ENCODE peak calls at places on chromosomes 7 and 10, in five cellular contexts. N is brain microvascular endothelial cell, U is A549, R is mesothelial cell of epicardium, B is AG09309. H is an unnamed sample.

GRCh38 chr10:133258066-133258817 is 18.4 kb downstream of the ADAM8 start:
- DNase-seq in N (no peak), U (no peak), R (no peak), B (no peak), H (no peak)

GRCh38 chr7:50450691-50451051 is 521 bp upstream of the FIGNL1 start:
- DNase-seq in N (no peak), U (peak), R (no peak), B (no peak), H (peak)

GRCh38 chr7:153943428-153944370 is 108.5 kb upstream of the DPP6 start:
- DNase-seq in N (no peak), U (no peak), R (no peak), B (no peak), H (no peak)

GRCh38 chr10:73095479-73096021 is 1.1 kb downstream of the P4HA1 start:
- DNase-seq in N (peak), U (peak), R (peak), B (no peak), H (peak)

GRCh38 chr10:99958287-99958686 is 51.5 kb downstream of the DNMBP start:
- DNase-seq in N (no peak), U (no peak), R (no peak), B (no peak), H (no peak)

GRCh38 chr7:139231513-139232376 is 708 bp downstream of the UBN2 start:
- DNase-seq in N (peak), U (peak), R (peak), B (no peak), H (peak)

GRCh38 chr7:41900034-41900433 is 197.1 kb upstream of the INHBA start:
- DNase-seq in N (no peak), U (no peak), R (no peak), B (no peak), H (no peak)

GRCh38 chr10:29142516-29143314 is 146.2 kb upstream of the LYZL1 start:
- DNase-seq in N (no peak), U (no peak), R (peak), B (no peak), H (no peak)

GRCh38 chr7:113710310-113711106 is 208.3 kb downstream of the PPP1R3A start:
- DNase-seq in N (peak), U (peak), R (no peak), B (peak), H (no peak)

GRCh38 chr7:123795917-123796316 is 47.1 kb upstream of the WASL start:
- DNase-seq in N (no peak), U (no peak), R (no peak), B (no peak), H (no peak)

GRCh38 chr10:71210031-71210871 is 2.1 kb upstream of the UNC5B start:
- DNase-seq in N (no peak), U (no peak), R (no peak), B (no peak), H (no peak)

GRCh38 chr10:71211053-71211452 is 1.3 kb upstream of the UNC5B start:
- DNase-seq in N (no peak), U (no peak), R (peak), B (no peak), H (no peak)

GRCh38 chr10:71207578-71207977 is 4.8 kb upstream of the UNC5B start:
- DNase-seq in N (no peak), U (no peak), R (no peak), B (no peak), H (no peak)

GRCh38 chr10:71211759-71212248 is 566 bp upstream of the UNC5B start:
- DNase-seq in N (no peak), U (no peak), R (no peak), B (no peak), H (no peak)

GRCh38 chr10:71209324-71210030 is 2.9 kb upstream of the UNC5B start:
- DNase-seq in N (no peak), U (no peak), R (no peak), B (no peak), H (no peak)
- TF ChIP-seq CTCF in N (no peak), U (peak), R (no peak), B (no peak), H (no peak)

DNA sequence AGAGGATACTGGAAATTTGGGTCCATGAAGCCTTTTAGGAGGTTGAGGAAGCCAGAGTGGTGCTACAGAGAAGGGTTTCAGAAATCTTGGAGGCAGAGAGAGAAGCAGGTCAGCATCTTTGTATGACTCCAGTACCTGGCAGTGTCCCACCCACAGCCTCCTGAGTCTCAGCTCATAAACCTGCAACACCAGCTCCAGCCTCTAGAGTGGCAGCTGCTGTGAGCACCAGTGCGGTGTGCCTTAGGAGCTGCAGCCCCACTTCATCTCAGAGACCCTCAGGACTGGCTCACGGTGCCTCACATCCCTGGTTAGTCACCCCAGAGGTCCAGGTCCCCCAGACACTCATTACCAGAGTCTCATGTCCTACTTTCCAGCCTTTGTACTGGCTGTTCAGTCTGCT is 84.8 kb upstream of the PRKAR2B start:
- DNase-seq in N (no peak), U (peak), R (no peak), B (no peak), H (no peak)
- TF ChIP-seq CTCF in N (peak), U (no peak), R (peak), B (no peak), H (no peak)

GRCh38 chr7:77791956-77792355 is 6.3 kb downstream of the TMEM60 start:
- DNase-seq in N (no peak), U (no peak), R (no peak), B (no peak), H (no peak)
- TF ChIP-seq CTCF in N (no peak), U (no peak), R (no peak), B (no peak), H (no peak)

GRCh38 chr7:7438851-7439250 is 96.8 kb downstream of the COL28A1 start:
- DNase-seq in N (peak), U (peak), R (no peak), B (peak), H (no peak)
- TF ChIP-seq CTCF in N (peak), U (no peak), R (no peak), B (no peak), H (no peak)

DNA sequence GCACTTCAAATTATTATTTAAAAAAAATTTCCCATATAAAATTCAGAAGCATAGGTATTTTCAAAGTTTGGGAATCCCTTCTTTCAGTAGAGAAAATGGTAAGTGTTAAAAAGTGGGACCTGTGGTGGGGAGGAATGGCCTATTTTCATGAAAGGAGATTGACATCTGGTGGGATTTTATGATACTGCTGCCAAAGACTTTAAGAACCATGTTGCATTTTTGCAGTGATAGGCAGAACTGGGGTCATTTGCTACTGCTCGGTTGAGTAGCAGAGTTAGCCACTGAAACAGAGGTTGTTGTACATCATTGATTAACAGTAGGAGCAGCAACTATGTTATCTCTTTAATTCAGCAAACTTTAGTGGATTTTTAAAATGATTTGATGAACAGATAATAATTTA is 4.4 kb downstream of the BICC1 start:
- DNase-seq in N (no peak), U (no peak), R (no peak), B (no peak), H (no peak)
- TF ChIP-seq CTCF in N (peak), U (no peak), R (no peak), B (no peak), H (no peak)

GRCh38 chr7:94510582-94511456 is 1.2 kb downstream of the CASD1 start:
- DNase-seq in N (peak), U (peak), R (no peak), B (no peak), H (no peak)

GRCh38 chr7:94507962-94508361 is 1.6 kb upstream of the CASD1 start:
- DNase-seq in N (no peak), U (no peak), R (no peak), B (no peak), H (no peak)

GRCh38 chr7:94511763-94512162 is 2.2 kb downstream of the CASD1 start:
- DNase-seq in N (peak), U (no peak), R (no peak), B (no peak), H (no peak)

GRCh38 chr7:94509264-94509878 is at the start of gene CASD1:
- DNase-seq in N (peak), U (peak), R (no peak), B (no peak), H (peak)

DNA sequence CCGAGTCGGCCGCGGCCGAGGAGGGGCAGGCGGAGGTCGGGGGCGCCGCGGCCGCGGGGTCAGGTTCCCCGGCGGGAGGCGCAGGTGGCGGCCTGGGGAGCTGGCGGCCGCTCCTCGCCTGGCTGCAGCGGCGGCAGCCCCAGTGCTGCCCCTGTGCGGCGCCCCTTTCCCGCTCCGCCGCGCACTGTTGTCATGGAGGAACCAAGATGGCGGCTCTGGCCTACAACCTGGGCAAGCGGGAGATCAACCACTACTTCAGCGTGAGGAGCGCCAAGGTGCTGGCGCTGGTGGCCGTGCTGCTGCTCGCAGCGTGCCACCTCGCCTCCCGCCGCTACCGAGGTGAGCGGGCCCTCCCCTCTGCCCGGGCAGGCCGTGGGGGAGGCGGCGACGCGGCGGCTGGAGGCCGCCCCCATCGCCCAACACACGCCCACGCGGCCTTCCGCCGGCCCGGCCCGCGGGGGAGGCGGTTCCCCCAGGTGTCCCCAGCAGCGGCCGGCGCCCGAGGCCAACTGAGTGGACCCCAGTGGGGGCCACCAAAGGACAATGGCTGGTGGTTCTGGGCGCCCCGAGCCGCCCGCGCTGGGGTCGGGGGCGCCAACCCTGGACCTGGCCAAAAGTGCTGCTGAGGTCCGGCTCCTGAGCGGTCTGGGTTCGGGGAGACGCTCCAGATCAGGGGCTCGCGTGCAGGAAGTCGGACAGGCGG is 421 bp downstream of the CASD1 start:
- DNase-seq in N (peak), U (peak), R (peak), B (no peak), H (peak)
- TF ChIP-seq CTCF in N (peak), U (peak), R (no peak), B (peak), H (no peak)

DNA sequence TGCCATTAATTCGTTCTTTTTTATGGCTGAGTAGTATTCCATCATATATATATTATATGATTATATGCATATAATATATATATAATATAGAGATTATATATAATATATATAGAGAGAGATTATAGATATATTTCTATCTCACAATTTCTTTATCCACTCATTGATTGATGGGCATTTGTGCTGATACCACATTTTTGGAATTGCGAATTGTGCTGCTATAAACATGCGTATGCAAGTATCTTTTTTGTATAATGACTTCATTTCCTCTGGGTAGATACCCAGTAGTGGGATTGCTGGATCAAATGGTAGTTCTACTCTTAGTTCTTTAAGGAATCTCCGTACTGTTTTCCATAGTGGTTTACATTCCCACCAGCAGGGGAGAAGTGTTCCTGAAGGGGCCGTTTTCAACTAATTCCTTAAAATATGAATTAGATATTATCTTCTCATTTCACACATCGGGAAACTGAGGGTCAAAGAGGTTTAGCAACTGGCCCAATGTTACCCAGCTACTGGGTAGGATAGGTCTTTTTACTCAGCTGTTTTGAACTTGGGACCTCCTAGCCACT is 16.5 kb downstream of the NFE2L3 start:
- DNase-seq in N (no peak), U (no peak), R (no peak), B (no peak), H (no peak)
- TF ChIP-seq CTCF in N (peak), U (no peak), R (no peak), B (no peak), H (no peak)

GRCh38 chr10:71979692-71980062 is 15.5 kb downstream of the CHST3 start:
- DNase-seq in N (no peak), U (no peak), R (no peak), B (no peak), H (no peak)

GRCh38 chr10:71980181-71981023 is 16.2 kb downstream of the CHST3 start:
- DNase-seq in N (no peak), U (no peak), R (no peak), B (no peak), H (no peak)

GRCh38 chr10:71975891-71976725 is 11.9 kb downstream of the CHST3 start:
- DNase-seq in N (peak), U (peak), R (no peak), B (no peak), H (no peak)

GRCh38 chr10:71978988-71979691 is 14.9 kb downstream of the CHST3 start:
- DNase-seq in N (no peak), U (no peak), R (no peak), B (no peak), H (no peak)

DNA sequence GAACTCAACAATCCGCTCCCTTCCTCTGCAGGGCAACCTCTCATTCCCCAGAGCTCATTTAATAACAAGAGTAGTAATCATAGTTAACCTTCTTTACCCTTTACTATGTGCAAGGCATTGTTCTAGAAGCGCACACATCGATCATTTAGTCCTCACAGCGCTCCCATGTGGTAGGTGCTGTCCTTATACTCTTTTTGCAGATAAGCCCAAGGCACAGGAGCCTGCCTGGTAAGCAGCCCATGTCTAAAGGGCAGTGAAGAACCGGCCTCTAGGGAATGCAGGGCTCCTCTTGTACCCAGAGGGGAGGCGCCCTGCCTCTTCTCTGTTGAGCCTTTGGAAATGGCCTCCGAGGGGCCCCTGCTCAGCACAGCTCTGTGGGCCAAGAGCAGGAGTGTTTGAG is 14.3 kb downstream of the CHST3 start:
- DNase-seq in N (no peak), U (no peak), R (no peak), B (no peak), H (no peak)
- TF ChIP-seq CTCF in N (peak), U (no peak), R (no peak), B (no peak), H (no peak)